ENCODE peak calls at places on chromosomes 4 and X, in seven cellular contexts. V is lung, L is psoas muscle, H is spleen, O is GM23338, G is right cardiac atrium, F is neural progenitor cell. N is an unnamed sample.

GRCh38 chr4:168836482-168836881 is 173.6 kb downstream of the CBR4 start:
- DNase-seq in L (peak; percentile 35), G (no peak), H (no peak), O (no peak), V (no peak), F (no peak), N (no peak)

GRCh38 chr4:1172971-1173757 is 781 bp upstream of the SPON2 start:
- DNase-seq in V (no peak), H (no peak), G (peak; percentile 70), L (peak; percentile 73), O (peak; percentile 59), F (peak; percentile 50), N (no peak)

GRCh38 chr4:5134620-5135019 is 83.3 kb downstream of the STK32B start:
- DNase-seq in H (no peak), F (no peak), V (no peak), G (no peak), O (no peak), L (no peak), N (no peak)

GRCh38 chr4:178937130-178937529 is 1494.9 kb upstream of the AGA start:
- DNase-seq in G (no peak), V (no peak), H (no peak), L (no peak), O (no peak), F (no peak), N (no peak)

GRCh38 chr4:158020175-158020574 is 152.7 kb downstream of the GASK1B start:
- DNase-seq in V (no peak), G (no peak), H (no peak), L (no peak), O (peak; percentile 14), F (no peak), N (no peak)

GRCh38 chr4:15322016-15322415 is 105.8 kb upstream of the C1QTNF7 start:
- DNase-seq in F (no peak), L (no peak), O (no peak), V (no peak), H (no peak), G (peak; percentile 62), N (peak; percentile 60)

GRCh38 chrX:119468186-119468929 is at the start of gene SLC25A5:
- DNase-seq in F (peak; percentile 90), H (peak; percentile 96), G (peak; percentile 94), O (peak; percentile 84), L (peak; percentile 91), V (peak; percentile 78), N (peak; percentile 90)

GRCh38 chr4:24671824-24672223 is 87.5 kb upstream of the DHX15 start:
- DNase-seq in G (no peak), H (no peak), L (no peak), F (no peak), O (no peak), V (no peak), N (no peak)

GRCh38 chr4:169885893-169886292 is 128.1 kb upstream of the HPF1 start:
- DNase-seq in F (no peak), H (no peak), V (no peak), L (no peak), O (no peak), G (no peak), N (no peak)

GRCh38 chrX:17689971-17690409 is 47.3 kb upstream of the SCML1 start:
- DNase-seq in O (peak; percentile 64), H (no peak), V (peak; percentile 46), F (peak; percentile 72), L (no peak), G (no peak), N (no peak)

GRCh38 chr4:8552581-8553205 is 27.5 kb upstream of the GPR78 start:
- DNase-seq in H (peak; percentile 29), L (no peak), F (no peak), O (no peak), V (no peak), G (no peak), N (peak; percentile 30)

GRCh38 chr4:137370206-137370633 is 162.1 kb downstream of the PCDH18 start:
- DNase-seq in G (no peak), V (no peak), F (no peak), H (no peak), L (no peak), O (no peak), N (no peak)

GRCh38 chr4:150849016-150849415 is 166.1 kb downstream of the LRBA start:
- DNase-seq in L (no peak), V (no peak), O (peak; percentile 14), H (no peak), G (no peak), F (no peak), N (no peak)

GRCh38 chr4:87073570-87074470 is 139.0 kb downstream of the AFF1 start:
- DNase-seq in O (no peak), G (peak; percentile 68), V (no peak), F (peak; percentile 35), H (peak; percentile 89), L (no peak), N (no peak)

GRCh38 chr4:168920438-168921081 is 89.5 kb downstream of the CBR4 start:
- DNase-seq in L (no peak), V (no peak), F (no peak), H (no peak), G (no peak), O (no peak), N (no peak)

GRCh38 chrX:11509786-11510185 is 155.9 kb downstream of the ARHGAP6 start:
- DNase-seq in G (no peak), H (no peak), V (no peak), F (no peak), O (no peak), L (no peak), N (no peak)

GRCh38 chr4:140995058-140995457 is 138.2 kb downstream of the RNF150 start:
- DNase-seq in O (no peak), H (no peak), F (no peak), G (peak; percentile 41), L (no peak), V (no peak), N (no peak)

GRCh38 chr4:186758929-186759682 is 35.5 kb upstream of the FAT1 start:
- DNase-seq in V (no peak), H (no peak), F (no peak), O (no peak), L (no peak), G (no peak), N (no peak)

GRCh38 chr4:152773953-152774352 is 5.6 kb downstream of the TIGD4 start:
- DNase-seq in L (no peak), F (no peak), O (no peak), V (no peak), G (no peak), H (no peak), N (no peak)

GRCh38 chr4:158540125-158540907 is 18.6 kb downstream of the RXFP1 start:
- DNase-seq in H (no peak), V (no peak), G (no peak), F (no peak), L (no peak), O (no peak), N (no peak)

DNA sequence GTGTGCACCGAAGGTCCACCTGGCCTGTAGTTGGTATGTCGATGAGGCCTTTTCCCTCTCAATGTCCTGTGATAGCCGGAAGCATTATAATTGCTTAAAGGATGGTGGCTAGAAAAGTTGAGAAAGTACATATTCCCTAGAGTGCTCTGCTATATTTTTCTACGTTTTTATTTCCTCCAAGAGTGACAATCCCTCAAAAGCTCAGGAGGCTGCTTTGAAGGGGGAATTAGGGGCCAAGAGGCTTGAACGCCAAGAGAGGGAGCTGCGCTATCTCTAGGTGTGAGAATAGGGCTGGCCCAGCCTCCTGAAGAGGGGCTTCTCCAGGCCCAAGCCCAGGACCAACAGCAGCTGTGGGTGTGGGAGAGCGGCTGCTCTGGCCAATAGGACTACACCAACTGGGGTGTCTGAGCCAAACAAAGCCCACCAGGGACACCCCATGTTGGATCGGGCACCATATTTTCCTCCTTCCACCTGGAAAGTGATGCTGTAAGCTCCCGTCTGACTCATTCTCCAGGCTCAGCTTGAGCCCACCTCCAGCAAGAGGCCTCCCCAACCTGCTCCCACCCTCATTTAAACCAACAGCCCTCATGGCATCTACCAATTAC is 124.0 kb downstream of the IRF2 start:
- DNase-seq in O (no peak), L (no peak), V (no peak), H (no peak), F (no peak), G (no peak), N (no peak)
- H3K27me3 ChIP-seq in O (no peaks in the 10 kb centered on the region), L (no peaks in the 10 kb centered on the region), V (no peaks in the 10 kb centered on the region), H (no peaks in the 10 kb centered on the region), F (no peaks in the 10 kb centered on the region), G (no peaks in the 10 kb centered on the region), N (no peaks in the 10 kb centered on the region)

GRCh38 chr4:3803475-3803847 is 37.3 kb downstream of the ADRA2C start:
- DNase-seq in F (no peak), G (peak; percentile 26), V (no peak), H (no peak), L (no peak), O (no peak), N (no peak)
- H3K4me3 ChIP-seq in F (no peak overlapping the region), G (no peak overlapping the region), V (no peak overlapping the region), H (no peak overlapping the region), L (no peak overlapping the region), O (no peak overlapping the region), N (no peak overlapping the region)

GRCh38 chr4:80127870-80128419 is 54.9 kb upstream of the ANTXR2 start:
- DNase-seq in V (no peak), L (no peak), F (no peak), G (no peak), O (no peak), H (no peak), N (no peak)
- H3K27me3 ChIP-seq in V (no peaks in the 10 kb centered on the region), L (no peaks in the 10 kb centered on the region), F (no peaks in the 10 kb centered on the region), G (no peaks in the 10 kb centered on the region), O (no peaks in the 10 kb centered on the region), H (no peaks in the 10 kb centered on the region), N (no peaks in the 10 kb centered on the region)

GRCh38 chrX:39969099-39969825 is 128.5 kb downstream of the BCOR start:
- DNase-seq in H (no peak), L (no peak), G (no peak), F (peak; percentile 55), O (peak; percentile 54), V (no peak), N (no peak)
- H3K4me3 ChIP-seq in H (no peak overlapping the region), L (no peak overlapping the region), G (no peak overlapping the region), F (no peak overlapping the region), O (peak overlapping the region; percentile 40), V (no peak overlapping the region), N (no peak overlapping the region)

GRCh38 chrX:43505759-43506158 is 150.3 kb upstream of the MAOA start:
- DNase-seq in H (no peak), G (no peak), F (no peak), V (no peak), O (no peak), L (no peak), N (no peak)
- H3K27me3 ChIP-seq in H (no peaks in the 10 kb centered on the region), G (no peaks in the 10 kb centered on the region), F (no peaks in the 10 kb centered on the region), V (no peaks in the 10 kb centered on the region), O (no peaks in the 10 kb centered on the region), L (no peaks in the 10 kb centered on the region), N (no peaks in the 10 kb centered on the region)

GRCh38 chr4:19806865-19807264 is 444.8 kb upstream of the SLIT2 start:
- DNase-seq in F (no peak), V (no peak), G (no peak), H (no peak), L (no peak), O (no peak), N (no peak)
- H3K4me3 ChIP-seq in F (no peak overlapping the region), V (no peak overlapping the region), G (no peak overlapping the region), H (no peak overlapping the region), L (no peak overlapping the region), O (no peak overlapping the region), N (no peak overlapping the region)

GRCh38 chrX:101550362-101550761 is at the start of gene ARMCX1:
- DNase-seq in H (peak; percentile 80), V (peak; percentile 52), L (peak; percentile 80), G (peak; percentile 90), F (peak; percentile 66), O (peak; percentile 65), N (peak; percentile 88)
- H3K27me3 ChIP-seq in H (peaks cover 11% of the 10 kb centered on the region), V (no peaks in the 10 kb centered on the region), L (no peaks in the 10 kb centered on the region), G (no peaks in the 10 kb centered on the region), F (no peaks in the 10 kb centered on the region), O (no peaks in the 10 kb centered on the region), N (no peaks in the 10 kb centered on the region)